ENCODE peak calls at places on chromosomes 13 and 19, in five cellular contexts. Z, P, F, L and R are unnamed samples.

GRCh38 chr13:41401371-41401770 is 56.0 kb upstream of the RGCC start:
- DNase-seq in Z (no peak), P (no peak), F (no peak), L (no peak), R (no peak)

GRCh38 chr19:54114340-54114826 is 1.1 kb downstream of the TFPT start:
- DNase-seq in Z (no peak), P (peak), F (no peak), L (no peak), R (peak)

GRCh38 chr13:34265016-34265692 is 447.2 kb downstream of the RFC3 start:
- DNase-seq in Z (no peak), P (no peak), F (no peak), L (no peak), R (no peak)

GRCh38 chr13:113636266-113636963 is 21.6 kb downstream of the ATP4B start:
- DNase-seq in Z (no peak), P (no peak), F (no peak), L (no peak), R (no peak)

GRCh38 chr13:92843549-92843948 is 383.1 kb upstream of the GPC6 start:
- DNase-seq in Z (peak), P (no peak), F (no peak), L (no peak), R (peak)

GRCh38 chr19:37817180-37817911 is 38.0 kb upstream of the ZNF573 start:
- DNase-seq in Z (no peak), P (peak), F (peak), L (no peak), R (peak)

GRCh38 chr19:17931532-17932191 is 1.2 kb upstream of the CCDC124 start:
- DNase-seq in Z (no peak), P (no peak), F (no peak), L (no peak), R (peak)

GRCh38 chr19:36009220-36009619 is 607 bp upstream of the SYNE4 start:
- DNase-seq in Z (no peak), P (peak), F (no peak), L (no peak), R (peak)

GRCh38 chr19:55079400-55080038 is 3.9 kb downstream of the EPS8L1 start:
- DNase-seq in Z (no peak), P (no peak), F (no peak), L (no peak), R (no peak)

GRCh38 chr19:11450570-11451326 is 15.3 kb downstream of the PRKCSH start:
- DNase-seq in Z (no peak), P (no peak), F (no peak), L (no peak), R (no peak)

GRCh38 chr13:50275392-50276063 is 260.3 kb downstream of the KCNRG start:
- DNase-seq in Z (no peak), P (no peak), F (no peak), L (no peak), R (no peak)

GRCh38 chr13:44417876-44418275 is 44.3 kb downstream of the SERP2 start:
- DNase-seq in Z (no peak), P (no peak), F (no peak), L (no peak), R (no peak)

GRCh38 chr13:59472134-59472533 is 691.6 kb downstream of the DIAPH3 start:
- DNase-seq in Z (no peak), P (no peak), F (no peak), L (no peak), R (no peak)

GRCh38 chr13:86559915-86560314 is 760.7 kb upstream of the SLITRK6 start:
- DNase-seq in Z (no peak), P (no peak), F (no peak), L (no peak), R (no peak)

GRCh38 chr13:107866666-107867623 is 348.4 kb downstream of the LIG4 start:
- DNase-seq in Z (peak), P (peak), F (no peak), L (no peak), R (peak)

GRCh38 chr13:97849305-97849704 is 104.2 kb upstream of the IPO5 start:
- DNase-seq in Z (no peak), P (no peak), F (no peak), L (no peak), R (peak)

GRCh38 chr13:97276862-97277269 is 54.7 kb downstream of the MBNL2 start:
- DNase-seq in Z (no peak), P (no peak), F (no peak), L (no peak), R (no peak)

GRCh38 chr19:48859711-48860572 is 8.5 kb downstream of the PLEKHA4 start:
- DNase-seq in Z (no peak), P (no peak), F (no peak), L (no peak), R (no peak)

GRCh38 chr13:28754698-28755545 is 36.2 kb upstream of the SLC46A3 start:
- DNase-seq in Z (no peak), P (peak), F (no peak), L (no peak), R (peak)

GRCh38 chr19:40627486-40628279 is 26.5 kb downstream of the LTBP4 start:
- DNase-seq in Z (no peak), P (no peak), F (no peak), L (no peak), R (no peak)

GRCh38 chr19:1272423-1273262 is 2.7 kb upstream of the FAM174C start:
- DNase-seq in Z (no peak), P (no peak), F (no peak), L (no peak), R (no peak)

GRCh38 chr19:10517361-10517759 is at the start of gene S1PR5:
- DNase-seq in Z (no peak), P (peak), F (no peak), L (no peak), R (no peak)

GRCh38 chr19:18346091-18346490 is 5.7 kb downstream of the PGPEP1 start:
- DNase-seq in Z (no peak), P (no peak), F (peak), L (no peak), R (no peak)

GRCh38 chr13:80082396-80083096 is 258.4 kb downstream of the SPRY2 start:
- DNase-seq in Z (peak), P (no peak), F (no peak), L (no peak), R (peak)

DNA sequence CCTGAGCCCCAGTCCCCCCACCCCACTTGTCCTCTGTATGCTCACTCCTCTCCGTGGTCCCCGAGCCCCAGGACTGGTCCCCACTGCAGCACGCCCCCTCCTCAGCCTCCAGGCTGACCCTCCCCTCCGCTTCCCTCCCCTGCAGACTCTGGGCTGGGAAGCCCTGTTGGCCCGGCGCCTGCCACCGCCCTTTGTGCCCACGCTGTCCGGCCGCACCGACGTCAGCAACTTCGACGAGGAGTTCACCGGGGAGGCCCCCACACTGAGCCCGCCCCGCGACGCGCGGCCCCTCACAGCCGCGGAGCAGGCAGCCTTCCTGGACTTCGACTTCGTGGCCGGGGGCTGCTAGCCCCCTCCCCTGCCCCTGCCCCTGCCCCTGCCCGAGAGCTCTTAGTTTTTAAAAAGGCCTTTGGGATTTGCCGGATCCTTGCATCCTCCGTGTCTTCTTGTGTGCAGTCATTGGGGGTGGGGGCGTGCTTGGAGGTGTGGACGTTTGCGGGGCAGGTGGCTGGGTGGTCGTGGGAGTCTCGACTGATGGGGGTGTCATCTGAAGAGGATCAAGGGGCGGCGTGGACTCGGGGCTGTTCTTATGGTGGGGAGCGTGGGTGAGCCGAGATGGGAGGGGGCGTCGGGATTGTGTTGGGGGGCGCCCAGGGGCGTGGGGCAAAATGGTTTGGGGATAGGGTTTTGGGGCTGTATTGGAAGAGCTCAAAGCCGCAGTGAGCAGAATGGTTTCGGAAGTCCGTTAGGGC is 3.5 kb downstream of the PTGER1 start:
- DNase-seq in Z (no peak), P (no peak), F (no peak), L (no peak), R (no peak)
- H3K4me3 ChIP-seq in Z (no peak), P (no peak), F (no peak), L (no peak), R (no peak)

GRCh38 chr13:25966086-25966485 is 85.7 kb downstream of the SHISA2 start:
- DNase-seq in Z (no peak), P (no peak), F (no peak), L (no peak), R (peak)

GRCh38 chr13:25971077-25971476 is 80.7 kb downstream of the SHISA2 start:
- DNase-seq in Z (no peak), P (no peak), F (no peak), L (no peak), R (no peak)

GRCh38 chr13:25965596-25965995 is 86.2 kb downstream of the SHISA2 start:
- DNase-seq in Z (no peak), P (no peak), F (no peak), L (no peak), R (no peak)

GRCh38 chr13:25963681-25964080 is 88.1 kb downstream of the SHISA2 start:
- DNase-seq in Z (no peak), P (no peak), F (no peak), L (no peak), R (peak)

GRCh38 chr13:25967144-25967543 is 84.7 kb downstream of the SHISA2 start:
- DNase-seq in Z (no peak), P (no peak), F (no peak), L (no peak), R (no peak)
- TF ChIP-seq CTCF in Z (no peak), P (no peak), F (no peak), L (no peak), R (no peak)

GRCh38 chr19:4120933-4121612 is 2.8 kb downstream of the MAP2K2 start:
- DNase-seq in Z (no peak), P (no peak), F (no peak), L (no peak), R (no peak)
- H3K4me3 ChIP-seq in Z (no peak), P (no peak), F (no peak), L (no peak), R (no peak)

DNA sequence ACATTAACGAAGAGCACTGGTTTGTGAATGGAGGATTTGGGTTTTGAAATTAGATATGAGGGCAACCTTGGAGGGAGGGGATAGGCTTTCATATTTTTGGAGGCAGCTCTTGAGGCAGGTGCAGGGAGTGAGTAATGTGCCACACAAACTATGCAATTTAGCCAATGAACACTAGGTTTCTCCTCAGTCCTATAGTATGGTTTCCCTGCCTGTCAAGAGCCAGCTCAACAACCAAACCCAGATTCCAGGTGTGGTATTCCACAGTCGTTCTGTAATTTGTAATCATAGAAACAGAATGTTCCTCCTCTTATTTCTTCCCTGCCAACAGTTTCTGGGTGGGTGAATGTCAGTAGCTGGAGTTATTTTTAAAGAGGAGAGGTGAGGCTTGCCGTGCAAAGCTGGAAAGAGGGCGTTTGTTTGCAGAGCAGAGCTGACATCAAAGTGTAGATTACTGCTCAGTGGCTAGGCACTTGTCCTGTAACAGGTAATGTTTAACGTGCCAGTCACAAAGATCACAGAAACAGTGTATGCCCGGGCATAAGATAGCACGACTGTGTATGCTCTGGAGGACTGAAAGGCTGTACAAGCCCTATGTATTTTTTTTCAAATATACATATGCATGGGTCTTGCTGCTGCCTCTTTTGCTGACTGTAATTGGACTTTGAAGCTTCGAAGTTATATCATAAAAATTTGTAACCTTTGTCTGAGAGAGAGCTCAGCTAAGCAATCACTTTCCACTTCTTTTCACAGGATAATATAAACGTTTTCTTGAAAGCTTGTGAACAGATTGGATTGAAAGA is 124.3 kb downstream of the LMO7 start:
- DNase-seq in Z (no peak), P (no peak), F (no peak), L (no peak), R (no peak)
- TF ChIP-seq CTCF in Z (no peak), P (peak), F (no peak), L (peak), R (no peak)

GRCh38 chr19:45097776-45098520 is 5.0 kb downstream of the PPP1R37 start:
- DNase-seq in Z (peak), P (no peak), F (peak), L (no peak), R (peak)
- H3K4me3 ChIP-seq in Z (peak), P (no peak), F (no peak), L (no peak), R (peak)